ENCODE peak calls at places on chromosomes 4 and X, in ten cellular contexts. D is BE2C; E is activated CD4-positive, alpha-beta memory T cell treated with anti-CD3 and anti-CD28 coated beads for 36 hours; F is kidney tubule cell; I is GM23248; K is suprapubic skin; C is NCI-H460; Z is stimulated activated CD8-positive, alpha-beta memory T cell treated with anti-CD3 and anti-CD28 coated beads, Interleukin-7, amount 100 ng/mL, for 1 hour; T is NCI-H2029 treated with DMSO at 0.1 percent for 48 hours; V is NAMALWA. L is an unnamed sample.

GRCh38 chr4:139083533-139084424 is 68.2 kb downstream of the NOCT start:
- DNase-seq in D (peak), E (peak), F (peak), I (peak), K (peak), C (peak), Z (peak), T (peak), V (peak), L (peak)

GRCh38 chr4:107531927-107532326 is 188.1 kb downstream of the PAPSS1 start:
- DNase-seq in D (no peak), E (no peak), F (no peak), I (no peak), K (no peak), C (no peak), Z (no peak), T (no peak), V (no peak), L (no peak)

GRCh38 chrX:154797006-154797405 is 8.3 kb downstream of the MPP1 start:
- DNase-seq in D (no peak), E (no peak), F (peak), I (no peak), K (no peak), C (no peak), Z (no peak), T (no peak), V (no peak), L (no peak)

GRCh38 chr4:8103991-8104390 is 54.6 kb downstream of the ABLIM2 start:
- DNase-seq in D (no peak), E (no peak), F (no peak), I (no peak), K (no peak), C (no peak), Z (no peak), T (no peak), V (no peak), L (no peak)

GRCh38 chrX:70089575-70090297 is 27.5 kb downstream of the OTUD6A start:
- DNase-seq in D (no peak), E (no peak), F (peak), I (peak), K (no peak), C (no peak), Z (no peak), T (no peak), V (no peak), L (no peak)

GRCh38 chr4:3676196-3676595 is 90.0 kb upstream of the ADRA2C start:
- DNase-seq in D (no peak), E (no peak), F (no peak), I (no peak), K (peak), C (no peak), Z (no peak), T (no peak), V (no peak), L (peak)

GRCh38 chr4:147488551-147488950 is 7.7 kb downstream of the EDNRA start:
- DNase-seq in D (no peak), E (no peak), F (no peak), I (peak), K (no peak), C (no peak), Z (no peak), T (no peak), V (no peak), L (no peak)

GRCh38 chr4:7625073-7625472 is 190.3 kb upstream of the PSAPL1 start:
- DNase-seq in D (no peak), E (no peak), F (no peak), I (peak), K (no peak), C (no peak), Z (no peak), T (peak), V (no peak), L (no peak)

GRCh38 chr4:152106113-152106763 is 345.4 kb upstream of the GATB start:
- DNase-seq in D (no peak), E (peak), F (peak), I (peak), K (no peak), C (peak), Z (no peak), T (no peak), V (no peak), L (peak)

GRCh38 chr4:171629737-171630136 is 183.5 kb upstream of the GALNTL6 start:
- DNase-seq in D (no peak), E (no peak), F (no peak), I (no peak), K (no peak), C (peak), Z (no peak), T (no peak), V (no peak), L (no peak)

GRCh38 chrX:66015152-66015827 is 24.6 kb downstream of the VSIG4 start:
- DNase-seq in D (no peak), E (peak), F (no peak), I (no peak), K (no peak), C (no peak), Z (no peak), T (no peak), V (peak), L (peak)

GRCh38 chr4:126916626-126917140 is 716.1 kb upstream of the INTU start:
- DNase-seq in D (no peak), E (no peak), F (no peak), I (peak), K (no peak), C (no peak), Z (no peak), T (no peak), V (no peak), L (no peak)

GRCh38 chrX:136450050-136450830 is 37.5 kb upstream of the BRS3 start:
- DNase-seq in D (no peak), E (no peak), F (peak), I (no peak), K (no peak), C (no peak), Z (no peak), T (peak), V (no peak), L (no peak)

GRCh38 chr4:146032234-146032860 is 93.7 kb upstream of the ZNF827 start:
- DNase-seq in D (no peak), E (no peak), F (no peak), I (no peak), K (no peak), C (no peak), Z (no peak), T (no peak), V (no peak), L (no peak)

GRCh38 chr4:94803181-94803580 is 45.4 kb downstream of the BMPR1B start:
- DNase-seq in D (no peak), E (no peak), F (no peak), I (peak), K (no peak), C (no peak), Z (no peak), T (no peak), V (no peak), L (no peak)

GRCh38 chrX:140190441-140191108 is 225.3 kb upstream of the CXorf66 start:
- DNase-seq in D (no peak), E (no peak), F (peak), I (no peak), K (no peak), C (no peak), Z (no peak), T (no peak), V (no peak), L (peak)

GRCh38 chrX:72572248-72573157 is at the start of gene HDAC8:
- DNase-seq in D (peak), E (peak), F (peak), I (peak), K (peak), C (peak), Z (no peak), T (peak), V (peak), L (peak)

GRCh38 chr4:152259866-152260265 is 276.0 kb downstream of the FBXW7 start:
- DNase-seq in D (no peak), E (no peak), F (peak), I (peak), K (no peak), C (no peak), Z (no peak), T (no peak), V (no peak), L (no peak)

GRCh38 chrX:65866146-65866545 is 173.7 kb downstream of the VSIG4 start:
- DNase-seq in D (no peak), E (peak), F (no peak), I (no peak), K (no peak), C (no peak), Z (no peak), T (no peak), V (no peak), L (no peak)

GRCh38 chr4:158578476-158578875 is 56.8 kb downstream of the RXFP1 start:
- DNase-seq in D (no peak), E (no peak), F (peak), I (peak), K (no peak), C (peak), Z (no peak), T (no peak), V (peak), L (no peak)

GRCh38 chr4:26088433-26088928 is 174.5 kb downstream of the SMIM20 start:
- DNase-seq in D (no peak), E (peak), F (peak), I (peak), K (no peak), C (no peak), Z (no peak), T (no peak), V (no peak), L (no peak)

GRCh38 chr4:60721680-60722079 is 478.4 kb upstream of the ADGRL3 start:
- DNase-seq in D (no peak), E (no peak), F (no peak), I (no peak), K (no peak), C (no peak), Z (no peak), T (no peak), V (no peak), L (no peak)

GRCh38 chrX:13119386-13119785 is 75.0 kb upstream of the FAM9C start:
- DNase-seq in D (no peak), E (no peak), F (peak), I (peak), K (no peak), C (peak), Z (no peak), T (no peak), V (no peak), L (no peak)

GRCh38 chr4:158094413-158095110 is 78.3 kb downstream of the GASK1B start:
- DNase-seq in D (no peak), E (no peak), F (peak), I (peak), K (no peak), C (peak), Z (no peak), T (no peak), V (no peak), L (peak)

GRCh38 chr4:3716876-3717235 is 49.3 kb upstream of the ADRA2C start:
- DNase-seq in D (no peak), E (no peak), F (no peak), I (no peak), K (no peak), C (no peak), Z (no peak), T (no peak), V (no peak), L (no peak)